ENCODE peak calls at places on chromosomes 1 and 21, in four cellular contexts. I is effector memory CD4-positive, alpha-beta T cell; Y is stimulated activated CD8-positive, alpha-beta memory T cell treated with anti-CD3 and anti-CD28 coated beads, Interleukin-2, amount 100 ng/mL, for 48 hours; O is uterus. J is an unnamed sample.

GRCh38 chr1:170807432-170807831 is 127.9 kb upstream of the MROH9 start:
- DNase-seq in I (no peak), Y (no peak), O (no peak), J (no peak)

GRCh38 chr1:203628185-203628996 is 1.8 kb downstream of the ATP2B4 start:
- DNase-seq in O (peak; percentile 73), I (no peak), Y (no peak), J (no peak)

GRCh38 chr1:202101182-202101581 is 21.5 kb upstream of the GPR37L1 start:
- DNase-seq in I (no peak), O (no peak), Y (no peak), J (no peak)

GRCh38 chr1:200231787-200232222 is 178.0 kb downstream of the ZNF281 start:
- DNase-seq in O (no peak), I (no peak), Y (no peak), J (no peak)

GRCh38 chr1:211697356-211697755 is 21.9 kb upstream of the NEK2 start:
- DNase-seq in O (no peak), I (no peak), Y (no peak), J (no peak)

GRCh38 chr1:3753656-3754454 is 1.6 kb downstream of the CCDC27 start:
- DNase-seq in Y (no peak), O (no peak), I (no peak), J (no peak)

GRCh38 chr1:92784051-92784638 is 763 bp downstream of the EVI5 start:
- DNase-seq in I (peak; percentile 4), Y (peak; percentile 7), O (peak; percentile 35), J (peak; percentile 10)

GRCh38 chr1:36383240-36383639 is 2.5 kb downstream of the STK40 start:
- DNase-seq in Y (no peak), O (no peak), I (no peak), J (no peak)

GRCh38 chr1:23825076-23825761 is at the start of gene HMGCL:
- DNase-seq in I (peak; percentile 78), Y (peak; percentile 85), O (peak; percentile 90), J (peak; percentile 73)

GRCh38 chr21:33230518-33231324 is 983 bp downstream of the IFNAR2 start:
- DNase-seq in O (peak; percentile 43), Y (peak; percentile 23), I (peak; percentile 29), J (peak; percentile 27)

GRCh38 chr1:223221686-223222085 is 78.6 kb upstream of the TLR5 start:
- DNase-seq in Y (no peak), O (no peak), I (no peak), J (no peak)

GRCh38 chr1:183804382-183804781 is 538 bp upstream of the RGL1 start:
- DNase-seq in Y (no peak), O (no peak), I (no peak), J (no peak)

GRCh38 chr1:152227310-152227928 is 3.4 kb upstream of the HRNR start:
- DNase-seq in Y (no peak), O (no peak), I (no peak), J (no peak)

J was measured in substantia nigra.